ENCODE peak calls at places on chromosomes 16 and 17, in five cellular contexts. S, E, U, Y and J are unnamed samples.
A peak's percentile ranks its signal among the peaks of the same experiment; 100 is the strongest.

GRCh38 chr16:20792216-20792615 is 14.1 kb downstream of the ERI2 start:
- DNase-seq in S (no peak), E (peak; percentile 6), U (no peak), Y (no peak), J (no peak)

GRCh38 chr17:49015924-49016774 is 19.0 kb downstream of the IGF2BP1 start:
- DNase-seq in S (no peak), E (peak; percentile 20), U (peak; percentile 35), Y (no peak), J (peak; percentile 23)

GRCh38 chr16:21659124-21659523 is 4.6 kb upstream of the OTOA start:
- DNase-seq in S (no peak), E (no peak), U (no peak), Y (no peak), J (no peak)

GRCh38 chr17:59791603-59792457 is 84.4 kb downstream of the VMP1 start:
- DNase-seq in S (no peak), E (peak; percentile 63), U (no peak), Y (no peak), J (no peak)

GRCh38 chr16:21638573-21638975 is 13.8 kb downstream of the IGSF6 start:
- DNase-seq in S (no peak), E (peak; percentile 66), U (no peak), Y (peak; percentile 46), J (no peak)

GRCh38 chr16:79089735-79090284 is 510.7 kb downstream of the MAF start:
- DNase-seq in S (no peak), E (no peak), U (no peak), Y (no peak), J (no peak)

GRCh38 chr16:83717814-83718213 is 90.0 kb upstream of the HSBP1 start:
- DNase-seq in S (no peak), E (peak; percentile 49), U (no peak), Y (peak; percentile 76), J (no peak)

GRCh38 chr16:57645691-57646387 is 17.4 kb downstream of the ADGRG1 start:
- DNase-seq in S (no peak), E (peak; percentile 52), U (no peak), Y (peak; percentile 58), J (no peak)

GRCh38 chr17:64245218-64246145 is 17.6 kb downstream of the TEX2 start:
- DNase-seq in S (no peak), E (peak; percentile 34), U (no peak), Y (no peak), J (no peak)

GRCh38 chr16:58236231-58236690 is 38.4 kb upstream of the CSNK2A2 start:
- DNase-seq in S (peak; percentile 80), E (peak; percentile 51), U (peak; percentile 90), Y (peak; percentile 68), J (peak; percentile 92)

GRCh38 chr16:88619859-88620655 is 18.3 kb upstream of the IL17C start:
- DNase-seq in S (no peak), E (peak; percentile 98), U (no peak), Y (peak; percentile 97), J (no peak)

GRCh38 chr16:11395008-11395948 is 50.0 kb downstream of the RMI2 start:
- DNase-seq in S (no peak), E (no peak), U (no peak), Y (no peak), J (no peak)

GRCh38 chr17:50768348-50768761 is 1.0 kb upstream of the ANKRD40CL start:
- DNase-seq in S (no peak), E (no peak), U (peak; percentile 47), Y (no peak), J (peak; percentile 50)

GRCh38 chr16:88323546-88324330 is 59.0 kb upstream of the ZNF469 start:
- DNase-seq in S (no peak), E (no peak), U (no peak), Y (no peak), J (no peak)

GRCh38 chr16:50812876-50813466 is 71.1 kb downstream of the CYLD start:
- DNase-seq in S (no peak), E (no peak), U (peak; percentile 14), Y (no peak), J (no peak)

GRCh38 chr17:82677353-82677925 is 21.1 kb downstream of the RAB40B start:
- DNase-seq in S (no peak), E (no peak), U (no peak), Y (no peak), J (no peak)

GRCh38 chr17:78693346-78694083 is 88.6 kb downstream of the CYTH1 start:
- DNase-seq in S (no peak), E (no peak), U (no peak), Y (no peak), J (no peak)

GRCh38 chr16:4117250-4117578 is 972 bp upstream of the ADCY9 start:
- DNase-seq in S (no peak), E (no peak), U (no peak), Y (no peak), J (no peak)

GRCh38 chr17:31487648-31488263 is 96.3 kb downstream of the RAB11FIP4 start:
- DNase-seq in S (peak; percentile 79), E (peak; percentile 16), U (peak; percentile 86), Y (peak; percentile 23), J (peak; percentile 99)

GRCh38 chr17:31488264-31488981 is 96.9 kb downstream of the RAB11FIP4 start:
- DNase-seq in S (no peak), E (no peak), U (no peak), Y (no peak), J (peak; percentile 61)

GRCh38 chr17:31490019-31490383 is 98.5 kb downstream of the RAB11FIP4 start:
- DNase-seq in S (no peak), E (no peak), U (no peak), Y (no peak), J (no peak)

GRCh38 chr17:31489295-31490018 is 98.0 kb downstream of the RAB11FIP4 start:
- DNase-seq in S (no peak), E (no peak), U (peak; percentile 82), Y (no peak), J (peak; percentile 96)

DNA sequence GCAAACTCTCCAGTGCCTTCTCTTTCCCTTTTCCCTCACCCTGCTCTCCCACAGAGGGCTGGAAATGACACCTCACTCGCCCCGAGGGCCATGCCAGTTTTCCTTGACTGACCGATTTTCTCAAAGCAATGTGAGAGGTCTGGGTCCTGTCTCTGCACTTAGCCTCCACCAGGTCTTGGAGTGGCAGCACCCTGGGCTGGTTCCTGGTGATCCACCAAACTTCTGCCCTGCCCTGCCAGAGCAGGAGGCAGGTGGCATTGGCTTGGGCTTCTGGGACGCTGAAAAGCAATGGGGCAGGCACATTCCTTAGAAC is 97.5 kb downstream of the RAB11FIP4 start:
- DNase-seq in S (no peak), E (no peak), U (no peak), Y (no peak), J (no peak)
- H4K91ac ChIP-seq in S (no peak overlapping the region), E (no peak overlapping the region), U (peak overlapping the region; percentile 32), Y (no peak overlapping the region), J (no peak overlapping the region)

GRCh38 chr17:6468051-6468790 is 24.0 kb downstream of the PIMREG start:
- DNase-seq in S (no peak), E (no peak), U (no peak), Y (no peak), J (no peak)

GRCh38 chr17:6470751-6471521 is 26.7 kb downstream of the PIMREG start:
- DNase-seq in S (no peak), E (no peak), U (no peak), Y (no peak), J (no peak)

GRCh38 chr17:6471531-6472465 is 27.5 kb downstream of the PIMREG start:
- DNase-seq in S (peak; percentile 59), E (peak; percentile 61), U (no peak), Y (peak; percentile 61), J (no peak)

GRCh38 chr17:6472517-6472916 is 28.3 kb downstream of the PIMREG start:
- DNase-seq in S (no peak), E (no peak), U (no peak), Y (no peak), J (no peak)

DNA sequence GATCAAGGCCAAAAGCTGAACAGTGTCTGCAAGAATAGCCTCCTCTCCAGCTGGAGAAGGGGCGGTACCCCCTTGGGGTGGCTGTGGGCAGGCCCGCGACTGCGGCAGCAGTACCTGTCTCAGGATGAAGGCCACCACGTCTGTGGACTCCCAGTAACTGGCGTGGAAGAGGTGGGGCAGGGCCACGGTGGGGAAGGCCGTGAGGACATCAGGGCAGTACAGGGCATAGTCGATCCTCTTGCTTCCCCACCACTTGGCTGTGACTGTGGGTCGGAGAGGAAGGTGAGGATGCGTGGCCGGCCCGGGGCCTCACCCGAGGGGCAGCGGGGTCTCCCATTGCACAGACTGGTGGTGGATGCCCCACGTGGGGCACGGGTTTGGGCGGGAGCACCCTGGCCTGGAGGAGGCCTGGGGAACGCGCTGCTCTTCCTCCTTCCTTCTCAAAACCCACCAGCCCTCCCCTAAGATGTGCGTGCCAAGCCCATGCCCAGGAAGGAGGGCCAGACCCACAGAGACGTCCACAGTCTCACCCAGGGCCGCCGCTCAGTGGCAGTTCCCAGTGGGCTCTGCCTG is 26.0 kb downstream of the PIMREG start:
- DNase-seq in S (no peak), E (no peak), U (no peak), Y (no peak), J (no peak)
- H4K91ac ChIP-seq in S (no peak overlapping the region), E (no peak overlapping the region), U (no peak overlapping the region), Y (no peak overlapping the region), J (no peak overlapping the region)

GRCh38 chr16:85153046-85153445 is 40.8 kb upstream of the CIBAR2 start:
- DNase-seq in S (no peak), E (no peak), U (no peak), Y (no peak), J (no peak)

GRCh38 chr16:85150331-85150940 is 38.2 kb upstream of the CIBAR2 start:
- DNase-seq in S (no peak), E (no peak), U (no peak), Y (no peak), J (no peak)

GRCh38 chr16:85151079-85151602 is 38.9 kb upstream of the CIBAR2 start:
- DNase-seq in S (no peak), E (no peak), U (no peak), Y (no peak), J (no peak)

GRCh38 chr16:85152414-85153030 is 40.2 kb upstream of the CIBAR2 start:
- DNase-seq in S (no peak), E (no peak), U (no peak), Y (no peak), J (no peak)

GRCh38 chr16:85151603-85152413 is 39.5 kb upstream of the CIBAR2 start:
- DNase-seq in S (no peak), E (peak; percentile 78), U (no peak), Y (peak; percentile 75), J (no peak)
- H4K91ac ChIP-seq in S (no peak overlapping the region), E (peak overlapping the region; percentile 80), U (peak overlapping the region; percentile 85), Y (peak overlapping the region; percentile 93), J (no peak overlapping the region)

GRCh38 chr16:49756971-49757743 is 98.8 kb downstream of the ZNF423 start:
- DNase-seq in S (no peak), E (no peak), U (no peak), Y (peak; percentile 23), J (no peak)

GRCh38 chr16:49757744-49758069 is 98.2 kb downstream of the ZNF423 start:
- DNase-seq in S (no peak), E (no peak), U (no peak), Y (no peak), J (peak; percentile 70)

GRCh38 chr16:49755716-49756115 is 100.2 kb downstream of the ZNF423 start:
- DNase-seq in S (no peak), E (no peak), U (no peak), Y (no peak), J (no peak)

GRCh38 chr16:49755291-49755611 is 100.7 kb downstream of the ZNF423 start:
- DNase-seq in S (peak; percentile 64), E (peak; percentile 12), U (no peak), Y (peak; percentile 42), J (no peak)

GRCh38 chr16:49754495-49755290 is 101.2 kb downstream of the ZNF423 start:
- DNase-seq in S (peak; percentile 81), E (no peak), U (peak; percentile 70), Y (peak; percentile 17), J (peak; percentile 65)
- H4K91ac ChIP-seq in S (no peak overlapping the region), E (no peak overlapping the region), U (peak overlapping the region; percentile 36), Y (peak overlapping the region; percentile 56), J (no peak overlapping the region)